ENCODE peak calls at places on chromosomes 12 and 14, in eight cellular contexts. L is IMR-90, M is endothelial cell, Q is Calu3, Y is GM23248, E is right atrium auricular region, C is tibial artery, S is hippocampal formation. F is an unnamed sample.

GRCh38 chr12:12612403-12612802 is 727 bp downstream of the CREBL2 start:
- DNase-seq in L (peak), M (peak), Q (peak), Y (peak), E (no peak), C (no peak), S (no peak), F (peak)

GRCh38 chr12:122106891-122107660 is 28.5 kb downstream of the MLXIP start:
- DNase-seq in L (peak), M (no peak), Q (no peak), Y (peak), E (no peak), C (no peak), S (no peak), F (no peak)

GRCh38 chr12:9943244-9943643 is 11.1 kb upstream of the CLEC2A start:
- DNase-seq in L (no peak), M (no peak), Q (no peak), Y (no peak), E (no peak), C (no peak), S (peak), F (no peak)

GRCh38 chr14:97178781-97179180 is 381.6 kb downstream of the VRK1 start:
- DNase-seq in L (no peak), M (no peak), Q (no peak), Y (peak), E (no peak), C (no peak), S (no peak), F (no peak)

GRCh38 chr14:71668186-71668912 is 263.9 kb upstream of the RGS6 start:
- DNase-seq in L (peak), M (no peak), Q (no peak), Y (no peak), E (no peak), C (no peak), S (no peak), F (no peak)

GRCh38 chr12:66548338-66549049 is 130.4 kb downstream of the GRIP1 start:
- DNase-seq in L (no peak), M (no peak), Q (no peak), Y (peak), E (no peak), C (no peak), S (no peak), F (no peak)

GRCh38 chr14:71574976-71575375 is 357.3 kb upstream of the RGS6 start:
- DNase-seq in L (peak), M (no peak), Q (no peak), Y (peak), E (no peak), C (no peak), S (no peak), F (no peak)

GRCh38 chr12:124442772-124443445 is 124.5 kb downstream of the NCOR2 start:
- DNase-seq in L (no peak), M (no peak), Q (no peak), Y (peak), E (peak), C (no peak), S (no peak), F (no peak)

GRCh38 chr14:64726585-64726890 is 22.3 kb downstream of the PLEKHG3 start:
- DNase-seq in L (peak), M (no peak), Q (peak), Y (peak), E (no peak), C (peak), S (no peak), F (no peak)